ENCODE peak calls at places on chromosomes 1 and 21, in ten cellular contexts. E, R, W, K, J, V, H, U, L and D are unnamed samples.

GRCh38 chr1:30404341-30404740 is 319.0 kb downstream of the MATN1 start:
- DNase-seq in E (no peak), R (no peak), W (no peak), K (no peak), J (peak), V (no peak), H (no peak), U (no peak), L (no peak), D (no peak)

GRCh38 chr1:151920147-151920546 is 10.8 kb upstream of the THEM4 start:
- DNase-seq in E (no peak), R (no peak), W (no peak), K (no peak), J (no peak), V (no peak), H (no peak), U (no peak), L (no peak), D (no peak)

GRCh38 chr21:22961248-22961647 is 1963.0 kb downstream of the NCAM2 start:
- DNase-seq in E (no peak), R (no peak), W (no peak), K (no peak), J (no peak), V (no peak), H (no peak), U (no peak), L (no peak), D (no peak)

GRCh38 chr1:90370696-90371095 is 346.4 kb downstream of the BARHL2 start:
- DNase-seq in E (no peak), R (peak), W (no peak), K (no peak), J (no peak), V (no peak), H (no peak), U (no peak), L (no peak), D (no peak)

GRCh38 chr1:214976665-214977064 is 105.9 kb upstream of the KCNK2 start:
- DNase-seq in E (no peak), R (no peak), W (no peak), K (no peak), J (no peak), V (no peak), H (no peak), U (no peak), L (no peak), D (no peak)

GRCh38 chr1:41135196-41135947 is 106.7 kb downstream of the SCMH1 start:
- DNase-seq in E (no peak), R (no peak), W (no peak), K (no peak), J (no peak), V (no peak), H (no peak), U (no peak), L (no peak), D (no peak)

GRCh38 chr1:59292557-59292956 is 4.3 kb upstream of the FGGY start:
- DNase-seq in E (no peak), R (no peak), W (peak), K (no peak), J (no peak), V (peak), H (no peak), U (peak), L (no peak), D (no peak)

GRCh38 chr1:200890818-200891773 is 3.6 kb upstream of the INAVA start:
- DNase-seq in E (peak), R (peak), W (no peak), K (peak), J (peak), V (no peak), H (peak), U (no peak), L (peak), D (no peak)

GRCh38 chr1:226424228-226425003 is 16.5 kb upstream of the PARP1 start:
- DNase-seq in E (peak), R (peak), W (peak), K (no peak), J (no peak), V (no peak), H (no peak), U (no peak), L (peak), D (no peak)

GRCh38 chr1:30807318-30808066 is 49.9 kb upstream of the LAPTM5 start:
- DNase-seq in E (no peak), R (no peak), W (no peak), K (no peak), J (no peak), V (peak), H (no peak), U (peak), L (no peak), D (no peak)

GRCh38 chr1:35573198-35573775 is at the start of gene TFAP2E:
- DNase-seq in E (no peak), R (peak), W (no peak), K (peak), J (no peak), V (no peak), H (peak), U (no peak), L (peak), D (no peak)

GRCh38 chr1:218481116-218481775 is 136.1 kb downstream of the TGFB2 start:
- DNase-seq in E (no peak), R (peak), W (no peak), K (no peak), J (no peak), V (no peak), H (no peak), U (no peak), L (no peak), D (no peak)

GRCh38 chr1:117651616-117652015 is 45.8 kb downstream of the TENT5C start:
- DNase-seq in E (no peak), R (no peak), W (no peak), K (no peak), J (no peak), V (no peak), H (no peak), U (no peak), L (no peak), D (no peak)

GRCh38 chr1:100184536-100184935 is 6.5 kb upstream of the LRRC39 start:
- DNase-seq in E (no peak), R (no peak), W (no peak), K (no peak), J (no peak), V (no peak), H (no peak), U (no peak), L (no peak), D (peak)

GRCh38 chr1:159008744-159009188 is 941 bp upstream of the IFI16 start:
- DNase-seq in E (peak), R (peak), W (peak), K (no peak), J (no peak), V (no peak), H (no peak), U (no peak), L (no peak), D (no peak)

GRCh38 chr1:215119719-215120118 is 37.2 kb downstream of the KCNK2 start:
- DNase-seq in E (no peak), R (no peak), W (no peak), K (no peak), J (no peak), V (no peak), H (no peak), U (no peak), L (no peak), D (no peak)

GRCh38 chr21:30329203-30329868 is 8.2 kb downstream of the KRTAP27-1 start:
- DNase-seq in E (no peak), R (peak), W (no peak), K (no peak), J (no peak), V (no peak), H (no peak), U (no peak), L (no peak), D (no peak)

GRCh38 chr1:60268451-60268850 is 194.9 kb upstream of the C1orf87 start:
- DNase-seq in E (no peak), R (no peak), W (no peak), K (no peak), J (no peak), V (no peak), H (no peak), U (no peak), L (no peak), D (no peak)

GRCh38 chr21:45378258-45378966 is 26.6 kb upstream of the COL18A1 start:
- DNase-seq in E (no peak), R (peak), W (no peak), K (peak), J (peak), V (no peak), H (no peak), U (peak), L (no peak), D (no peak)

GRCh38 chr1:108152782-108153222 is 47.3 kb downstream of the SLC25A24 start:
- DNase-seq in E (no peak), R (no peak), W (no peak), K (no peak), J (no peak), V (no peak), H (no peak), U (no peak), L (no peak), D (no peak)

GRCh38 chr21:26565105-26565504 is 8.0 kb downstream of the CYYR1 start:
- DNase-seq in E (no peak), R (no peak), W (no peak), K (no peak), J (no peak), V (no peak), H (no peak), U (peak), L (no peak), D (no peak)

GRCh38 chr1:116448785-116449385 is 75.8 kb downstream of the ATP1A1 start:
- DNase-seq in E (no peak), R (peak), W (no peak), K (no peak), J (no peak), V (no peak), H (no peak), U (no peak), L (no peak), D (no peak)

GRCh38 chr1:184958554-184959353 is 15.6 kb downstream of the NIBAN1 start:
- DNase-seq in E (no peak), R (no peak), W (no peak), K (no peak), J (no peak), V (no peak), H (no peak), U (no peak), L (no peak), D (no peak)

GRCh38 chr1:29893806-29894205 is 657.5 kb downstream of the PTPRU start:
- DNase-seq in E (no peak), R (no peak), W (no peak), K (no peak), J (no peak), V (no peak), H (no peak), U (no peak), L (no peak), D (no peak)

GRCh38 chr21:27423073-27423472 is 456.2 kb upstream of the ADAMTS5 start:
- DNase-seq in E (no peak), R (peak), W (no peak), K (no peak), J (no peak), V (peak), H (no peak), U (no peak), L (no peak), D (peak)

GRCh38 chr1:209455133-209455532 is 128.4 kb upstream of the CAMK1G start:
- DNase-seq in E (no peak), R (no peak), W (no peak), K (no peak), J (no peak), V (no peak), H (no peak), U (no peak), L (no peak), D (peak)

DNA sequence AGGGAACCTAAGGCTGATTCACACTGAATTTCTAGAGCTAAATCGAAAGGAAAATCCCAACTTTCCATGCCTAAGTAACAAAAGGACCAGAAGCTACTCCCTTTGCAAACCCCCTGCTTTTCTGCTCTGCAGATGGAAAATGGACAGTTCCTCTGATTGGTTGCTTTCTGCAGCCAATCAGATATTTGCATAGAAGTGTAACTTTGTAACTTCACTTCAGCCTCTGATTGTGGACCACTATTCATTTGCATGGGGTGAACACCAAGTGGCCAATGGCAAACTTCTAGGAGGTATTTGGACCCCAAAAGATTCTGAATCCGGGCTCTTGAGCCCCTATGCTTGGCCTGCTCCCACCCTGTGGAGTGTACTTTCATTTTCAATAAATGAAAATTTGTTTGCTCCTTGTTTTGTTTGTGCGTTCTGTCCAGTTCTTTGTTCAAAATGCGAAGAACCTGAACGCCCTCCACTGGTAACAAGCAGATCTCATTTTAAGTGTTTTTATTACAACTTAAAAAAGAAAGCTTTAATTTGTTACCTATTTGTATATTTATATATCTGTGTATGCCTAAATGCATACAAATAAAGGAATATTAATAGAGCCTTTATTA is 6.4 kb upstream of the GSTM4 start:
- DNase-seq in E (no peak), R (peak), W (no peak), K (no peak), J (no peak), V (peak), H (no peak), U (no peak), L (no peak), D (no peak)
- TF ChIP-seq CTCF in E (no peak), R (peak), W (peak), K (no peak), J (no peak), V (no peak), H (peak), U (peak), L (no peak), D (no peak)

DNA sequence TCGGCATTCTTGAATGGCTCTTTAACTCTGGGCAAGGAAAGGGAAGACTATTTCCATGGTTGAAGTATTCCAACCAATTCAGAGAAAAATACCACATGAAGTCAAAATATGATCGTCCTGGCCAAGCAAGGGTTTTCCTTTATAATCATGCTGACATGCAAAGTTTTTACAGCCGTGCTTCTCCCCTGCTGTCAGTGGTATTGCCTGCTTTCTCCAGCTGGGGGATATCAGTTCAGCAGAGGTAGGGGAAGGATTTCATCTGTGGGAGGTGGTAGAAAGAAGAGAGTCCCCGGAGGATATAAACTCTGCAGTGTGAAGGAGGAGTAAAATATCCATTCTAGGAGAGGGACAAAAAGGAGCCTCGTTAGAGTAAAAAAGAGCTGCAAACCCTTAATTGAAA is 322.8 kb downstream of the PAPPA2 start:
- DNase-seq in E (no peak), R (no peak), W (no peak), K (no peak), J (no peak), V (no peak), H (no peak), U (no peak), L (no peak), D (no peak)
- TF ChIP-seq CTCF in E (no peak), R (no peak), W (no peak), K (no peak), J (no peak), V (no peak), H (no peak), U (no peak), L (no peak), D (no peak)

GRCh38 chr1:32500387-32501209 is 35.7 kb downstream of the ZBTB8B start:
- DNase-seq in E (peak), R (peak), W (peak), K (peak), J (peak), V (peak), H (peak), U (peak), L (peak), D (no peak)
- TF ChIP-seq CTCF in E (no peak), R (no peak), W (peak), K (no peak), J (no peak), V (no peak), H (peak), U (no peak), L (no peak), D (no peak)

GRCh38 chr1:182051938-182052337 is 9.6 kb downstream of the ZNF648 start:
- DNase-seq in E (no peak), R (no peak), W (no peak), K (no peak), J (no peak), V (no peak), H (no peak), U (no peak), L (no peak), D (no peak)
- TF ChIP-seq CTCF in E (no peak), R (no peak), W (no peak), K (no peak), J (no peak), V (no peak), H (no peak), U (no peak), L (no peak), D (no peak)